ENCODE peak calls at places on chromosomes 6 and 20, in eight cellular contexts. One of them, this sample, is unnamed.
A peak's percentile ranks its signal among the peaks of the same experiment; 100 is the strongest.

GRCh38 chr6:44235269-44235668 is 11.6 kb upstream of the HSP90AB1 start:
- DNase-seq in AG08395: no peak
- DNase-seq in type B pancreatic cell: no peak
- DNase-seq in cardiac fibroblast: no peak
- DNase-seq in RPMI8226: no peak
- DNase-seq in RCC 7860: no peak
- DNase-seq in HEK293T: no peak
- DNase-seq in sciatic nerve: no peak
- DNase-seq in this sample: no peak

GRCh38 chr20:17759449-17759848 is 59.7 kb downstream of the BANF2 start:
- DNase-seq in AG08395: no peak
- DNase-seq in type B pancreatic cell: no peak
- DNase-seq in cardiac fibroblast: no peak
- DNase-seq in RPMI8226: no peak
- DNase-seq in RCC 7860: no peak
- DNase-seq in HEK293T: no peak
- DNase-seq in sciatic nerve: no peak
- DNase-seq in this sample: no peak

GRCh38 chr6:33763483-33763882 is 16.8 kb upstream of the IP6K3 start:
- DNase-seq in AG08395: no peak
- DNase-seq in type B pancreatic cell: no peak
- DNase-seq in cardiac fibroblast: no peak
- DNase-seq in RPMI8226: no peak
- DNase-seq in RCC 7860: no peak
- DNase-seq in HEK293T: no peak
- DNase-seq in sciatic nerve: no peak
- DNase-seq in this sample: no peak

GRCh38 chr20:15814360-15814759 is 758.9 kb downstream of the KIF16B start:
- DNase-seq in AG08395: no peak
- DNase-seq in type B pancreatic cell: no peak
- DNase-seq in cardiac fibroblast: no peak
- DNase-seq in RPMI8226: no peak
- DNase-seq in RCC 7860: no peak
- DNase-seq in HEK293T: no peak
- DNase-seq in sciatic nerve: no peak
- DNase-seq in this sample: no peak

GRCh38 chr6:53869964-53870363 is 75.2 kb downstream of the LRRC1 start:
- DNase-seq in AG08395: no peak
- DNase-seq in type B pancreatic cell: no peak
- DNase-seq in cardiac fibroblast: no peak
- DNase-seq in RPMI8226: no peak
- DNase-seq in RCC 7860: no peak
- DNase-seq in HEK293T: no peak
- DNase-seq in sciatic nerve: no peak
- DNase-seq in this sample: no peak

GRCh38 chr20:56636701-56637100 is 7.6 kb downstream of the TFAP2C start:
- DNase-seq in AG08395: peak; percentile 93
- DNase-seq in type B pancreatic cell: no peak
- DNase-seq in cardiac fibroblast: no peak
- DNase-seq in RPMI8226: no peak
- DNase-seq in RCC 7860: peak; percentile 94
- DNase-seq in HEK293T: no peak
- DNase-seq in sciatic nerve: no peak
- DNase-seq in this sample: peak; percentile 94

GRCh38 chr6:135546680-135547418 is 49.3 kb upstream of the AHI1 start:
- DNase-seq in AG08395: no peak
- DNase-seq in type B pancreatic cell: no peak
- DNase-seq in cardiac fibroblast: no peak
- DNase-seq in RPMI8226: no peak
- DNase-seq in RCC 7860: no peak
- DNase-seq in HEK293T: no peak
- DNase-seq in sciatic nerve: no peak
- DNase-seq in this sample: no peak

GRCh38 chr6:4846387-4846786 is 70.2 kb downstream of the CDYL start:
- DNase-seq in AG08395: no peak
- DNase-seq in type B pancreatic cell: no peak
- DNase-seq in cardiac fibroblast: no peak
- DNase-seq in RPMI8226: no peak
- DNase-seq in RCC 7860: no peak
- DNase-seq in HEK293T: no peak
- DNase-seq in sciatic nerve: no peak
- DNase-seq in this sample: no peak

GRCh38 chr20:26167499-26167898 is 470.8 kb upstream of the ZNF337 start:
- DNase-seq in AG08395: peak; percentile 14
- DNase-seq in type B pancreatic cell: no peak
- DNase-seq in cardiac fibroblast: peak; percentile 66
- DNase-seq in RPMI8226: no peak
- DNase-seq in RCC 7860: peak; percentile 6
- DNase-seq in HEK293T: no peak
- DNase-seq in sciatic nerve: no peak
- DNase-seq in this sample: peak; percentile 17

GRCh38 chr6:1080453-1081328 is 231.2 kb upstream of the FOXQ1 start:
- DNase-seq in AG08395: no peak
- DNase-seq in type B pancreatic cell: no peak
- DNase-seq in cardiac fibroblast: no peak
- DNase-seq in RPMI8226: no peak
- DNase-seq in RCC 7860: no peak
- DNase-seq in HEK293T: no peak
- DNase-seq in sciatic nerve: no peak
- DNase-seq in this sample: no peak

GRCh38 chr6:35728663-35729348 is 8.0 kb upstream of the ARMC12 start:
- DNase-seq in AG08395: no peak
- DNase-seq in type B pancreatic cell: no peak
- DNase-seq in cardiac fibroblast: no peak
- DNase-seq in RPMI8226: peak; percentile 78
- DNase-seq in RCC 7860: no peak
- DNase-seq in HEK293T: no peak
- DNase-seq in sciatic nerve: no peak
- DNase-seq in this sample: no peak

GRCh38 chr6:35486005-35486925 is 10.6 kb downstream of the TEAD3 start:
- DNase-seq in AG08395: no peak
- DNase-seq in type B pancreatic cell: peak; percentile 83
- DNase-seq in cardiac fibroblast: peak; percentile 39
- DNase-seq in RPMI8226: no peak
- DNase-seq in RCC 7860: no peak
- DNase-seq in HEK293T: no peak
- DNase-seq in sciatic nerve: no peak
- DNase-seq in this sample: no peak

GRCh38 chr20:37327748-37328147 is 18.2 kb upstream of the SRC start:
- DNase-seq in AG08395: peak; percentile 88
- DNase-seq in type B pancreatic cell: no peak
- DNase-seq in cardiac fibroblast: peak; percentile 41
- DNase-seq in RPMI8226: no peak
- DNase-seq in RCC 7860: no peak
- DNase-seq in HEK293T: no peak
- DNase-seq in sciatic nerve: peak; percentile 81
- DNase-seq in this sample: peak; percentile 92

GRCh38 chr6:136962661-136963060 is 40.6 kb downstream of the SLC35D3 start:
- DNase-seq in AG08395: no peak
- DNase-seq in type B pancreatic cell: no peak
- DNase-seq in cardiac fibroblast: no peak
- DNase-seq in RPMI8226: no peak
- DNase-seq in RCC 7860: no peak
- DNase-seq in HEK293T: no peak
- DNase-seq in sciatic nerve: no peak
- DNase-seq in this sample: no peak

GRCh38 chr20:24419786-24420185 is 49.6 kb upstream of the SYNDIG1 start:
- DNase-seq in AG08395: no peak
- DNase-seq in type B pancreatic cell: no peak
- DNase-seq in cardiac fibroblast: no peak
- DNase-seq in RPMI8226: no peak
- DNase-seq in RCC 7860: no peak
- DNase-seq in HEK293T: no peak
- DNase-seq in sciatic nerve: no peak
- DNase-seq in this sample: no peak

GRCh38 chr6:158978752-158979151 is 21.2 kb downstream of the RSPH3 start:
- DNase-seq in AG08395: peak; percentile 14
- DNase-seq in type B pancreatic cell: no peak
- DNase-seq in cardiac fibroblast: peak; percentile 54
- DNase-seq in RPMI8226: no peak
- DNase-seq in RCC 7860: no peak
- DNase-seq in HEK293T: no peak
- DNase-seq in sciatic nerve: no peak
- DNase-seq in this sample: peak; percentile 11

GRCh38 chr20:13174402-13174801 is 46.7 kb upstream of the ISM1 start:
- DNase-seq in AG08395: no peak
- DNase-seq in type B pancreatic cell: no peak
- DNase-seq in cardiac fibroblast: no peak
- DNase-seq in RPMI8226: peak; percentile 60
- DNase-seq in RCC 7860: no peak
- DNase-seq in HEK293T: no peak
- DNase-seq in sciatic nerve: no peak
- DNase-seq in this sample: no peak

GRCh38 chr20:36501367-36502006 is 39.8 kb upstream of the MYL9 start:
- DNase-seq in AG08395: no peak
- DNase-seq in type B pancreatic cell: no peak
- DNase-seq in cardiac fibroblast: no peak
- DNase-seq in RPMI8226: no peak
- DNase-seq in RCC 7860: no peak
- DNase-seq in HEK293T: no peak
- DNase-seq in sciatic nerve: no peak
- DNase-seq in this sample: no peak

GRCh38 chr6:28424163-28424562 is 19.1 kb downstream of the ZSCAN23 start:
- DNase-seq in AG08395: no peak
- DNase-seq in type B pancreatic cell: no peak
- DNase-seq in cardiac fibroblast: no peak
- DNase-seq in RPMI8226: no peak
- DNase-seq in RCC 7860: no peak
- DNase-seq in HEK293T: no peak
- DNase-seq in sciatic nerve: no peak
- DNase-seq in this sample: no peak

GRCh38 chr6:136382676-136383075 is 93.0 kb upstream of the BCLAF1 start:
- DNase-seq in AG08395: no peak
- DNase-seq in type B pancreatic cell: no peak
- DNase-seq in cardiac fibroblast: no peak
- DNase-seq in RPMI8226: no peak
- DNase-seq in RCC 7860: no peak
- DNase-seq in HEK293T: no peak
- DNase-seq in sciatic nerve: no peak
- DNase-seq in this sample: no peak

GRCh38 chr6:30304002-30304401 is 22.7 kb upstream of the TRIM39 start:
- DNase-seq in AG08395: no peak
- DNase-seq in type B pancreatic cell: no peak
- DNase-seq in cardiac fibroblast: no peak
- DNase-seq in RPMI8226: no peak
- DNase-seq in RCC 7860: no peak
- DNase-seq in HEK293T: no peak
- DNase-seq in sciatic nerve: no peak
- DNase-seq in this sample: no peak

GRCh38 chr6:161564951-161565350 is 291.1 kb upstream of the AGPAT4 start:
- DNase-seq in AG08395: no peak
- DNase-seq in type B pancreatic cell: no peak
- DNase-seq in cardiac fibroblast: no peak
- DNase-seq in RPMI8226: no peak
- DNase-seq in RCC 7860: no peak
- DNase-seq in HEK293T: no peak
- DNase-seq in sciatic nerve: no peak
- DNase-seq in this sample: no peak

GRCh38 chr6:113756290-113756665 is 100.9 kb upstream of the MARCKS start:
- DNase-seq in AG08395: no peak
- DNase-seq in type B pancreatic cell: no peak
- DNase-seq in cardiac fibroblast: no peak
- DNase-seq in RPMI8226: no peak
- DNase-seq in RCC 7860: no peak
- DNase-seq in HEK293T: no peak
- DNase-seq in sciatic nerve: no peak
- DNase-seq in this sample: no peak

GRCh38 chr6:114327074-114327473 is 15.7 kb downstream of the HS3ST5 start:
- DNase-seq in AG08395: no peak
- DNase-seq in type B pancreatic cell: no peak
- DNase-seq in cardiac fibroblast: no peak
- DNase-seq in RPMI8226: no peak
- DNase-seq in RCC 7860: no peak
- DNase-seq in HEK293T: no peak
- DNase-seq in sciatic nerve: no peak
- DNase-seq in this sample: no peak

This sample was measured in GM04503.